ENCODE peak calls at places on chromosome 16, in eight cellular contexts. One of them, this sample, is unnamed.
A peak's percentile ranks its signal among the peaks of the same experiment; 100 is the strongest.

GRCh38 chr16:56558024-56558747 is 6.7 kb upstream of the MT4 start:
- DNase-seq in Peyer's patch: no peak
- DNase-seq in HepG2: no peak
- DNase-seq in K562: no peak
- DNase-seq in endothelial cell of umbilical vein: no peak
- DNase-seq in breast epithelium: no peak
- DNase-seq in HCT116: no peak
- DNase-seq in body of pancreas: no peak
- DNase-seq in this sample: no peak

GRCh38 chr16:53056528-53056881 is 1.7 kb downstream of the CHD9 start:
- DNase-seq in Peyer's patch: no peak
- DNase-seq in HepG2: peak; percentile 72
- DNase-seq in K562: peak; percentile 68
- DNase-seq in endothelial cell of umbilical vein: peak; percentile 74
- DNase-seq in breast epithelium: no peak
- DNase-seq in HCT116: no peak
- DNase-seq in body of pancreas: no peak
- DNase-seq in this sample: peak; percentile 23

GRCh38 chr16:15485175-15485574 is 50.8 kb downstream of the BMERB1 start:
- DNase-seq in Peyer's patch: no peak
- DNase-seq in HepG2: no peak
- DNase-seq in K562: no peak
- DNase-seq in endothelial cell of umbilical vein: no peak
- DNase-seq in breast epithelium: no peak
- DNase-seq in HCT116: no peak
- DNase-seq in body of pancreas: no peak
- DNase-seq in this sample: no peak

GRCh38 chr16:75555213-75555706 is 792 bp downstream of the TMEM231 start:
- DNase-seq in Peyer's patch: peak; percentile 72
- DNase-seq in HepG2: peak; percentile 89
- DNase-seq in K562: peak; percentile 95
- DNase-seq in endothelial cell of umbilical vein: peak; percentile 90
- DNase-seq in breast epithelium: peak; percentile 77
- DNase-seq in HCT116: peak; percentile 86
- DNase-seq in body of pancreas: peak; percentile 69
- DNase-seq in this sample: peak; percentile 77

GRCh38 chr16:75256059-75256870 is 4.8 kb upstream of the BCAR1 start:
- DNase-seq in Peyer's patch: no peak
- DNase-seq in HepG2: peak; percentile 88
- DNase-seq in K562: peak; percentile 71
- DNase-seq in endothelial cell of umbilical vein: peak; percentile 54
- DNase-seq in breast epithelium: no peak
- DNase-seq in HCT116: no peak
- DNase-seq in body of pancreas: peak; percentile 26
- DNase-seq in this sample: peak; percentile 34

GRCh38 chr16:4862639-4863038 is 15.4 kb downstream of the UBN1 start:
- DNase-seq in Peyer's patch: no peak
- DNase-seq in HepG2: no peak
- DNase-seq in K562: no peak
- DNase-seq in endothelial cell of umbilical vein: no peak
- DNase-seq in breast epithelium: no peak
- DNase-seq in HCT116: no peak
- DNase-seq in body of pancreas: no peak
- DNase-seq in this sample: no peak

GRCh38 chr16:86512301-86512859 is 2.1 kb downstream of the FOXF1 start:
- DNase-seq in Peyer's patch: no peak
- DNase-seq in HepG2: no peak
- DNase-seq in K562: no peak
- DNase-seq in endothelial cell of umbilical vein: no peak
- DNase-seq in breast epithelium: no peak
- DNase-seq in HCT116: no peak
- DNase-seq in body of pancreas: no peak
- DNase-seq in this sample: no peak

GRCh38 chr16:80751167-80751566 is 53.2 kb downstream of the CDYL2 start:
- DNase-seq in Peyer's patch: no peak
- DNase-seq in HepG2: no peak
- DNase-seq in K562: no peak
- DNase-seq in endothelial cell of umbilical vein: peak; percentile 51
- DNase-seq in breast epithelium: no peak
- DNase-seq in HCT116: no peak
- DNase-seq in body of pancreas: no peak
- DNase-seq in this sample: no peak

GRCh38 chr16:89922477-89922883 is 662 bp upstream of the TUBB3 start:
- DNase-seq in Peyer's patch: peak; percentile 66
- DNase-seq in HepG2: peak; percentile 88
- DNase-seq in K562: peak; percentile 94
- DNase-seq in endothelial cell of umbilical vein: peak; percentile 88
- DNase-seq in breast epithelium: peak; percentile 65
- DNase-seq in HCT116: peak; percentile 82
- DNase-seq in body of pancreas: peak; percentile 52
- DNase-seq in this sample: peak; percentile 34

GRCh38 chr16:54493076-54493475 is 206.5 kb upstream of the IRX3 start:
- DNase-seq in Peyer's patch: no peak
- DNase-seq in HepG2: no peak
- DNase-seq in K562: no peak
- DNase-seq in endothelial cell of umbilical vein: no peak
- DNase-seq in breast epithelium: no peak
- DNase-seq in HCT116: no peak
- DNase-seq in body of pancreas: no peak
- DNase-seq in this sample: no peak

GRCh38 chr16:3020247-3020603 is at the start of gene TNFRSF12A:
- DNase-seq in Peyer's patch: peak; percentile 91
- DNase-seq in HepG2: peak; percentile 66
- DNase-seq in K562: peak; percentile 94
- DNase-seq in endothelial cell of umbilical vein: peak; percentile 77
- DNase-seq in breast epithelium: peak; percentile 78
- DNase-seq in HCT116: peak; percentile 49
- DNase-seq in body of pancreas: peak; percentile 86
- DNase-seq in this sample: peak; percentile 91
- TF ChIP-seq POLR2A in Peyer's patch: peak; percentile 86
- TF ChIP-seq POLR2A in HepG2: peak; percentile 92
- TF ChIP-seq POLR2A in K562: peak; percentile 90
- TF ChIP-seq POLR2A in endothelial cell of umbilical vein: peak; percentile 90
- TF ChIP-seq POLR2A in breast epithelium: peak; percentile 33
- TF ChIP-seq POLR2A in HCT116: peak; percentile 64
- TF ChIP-seq POLR2A in body of pancreas: peak; percentile 99
- TF ChIP-seq POLR2A in this sample: peak; percentile 73

DNA sequence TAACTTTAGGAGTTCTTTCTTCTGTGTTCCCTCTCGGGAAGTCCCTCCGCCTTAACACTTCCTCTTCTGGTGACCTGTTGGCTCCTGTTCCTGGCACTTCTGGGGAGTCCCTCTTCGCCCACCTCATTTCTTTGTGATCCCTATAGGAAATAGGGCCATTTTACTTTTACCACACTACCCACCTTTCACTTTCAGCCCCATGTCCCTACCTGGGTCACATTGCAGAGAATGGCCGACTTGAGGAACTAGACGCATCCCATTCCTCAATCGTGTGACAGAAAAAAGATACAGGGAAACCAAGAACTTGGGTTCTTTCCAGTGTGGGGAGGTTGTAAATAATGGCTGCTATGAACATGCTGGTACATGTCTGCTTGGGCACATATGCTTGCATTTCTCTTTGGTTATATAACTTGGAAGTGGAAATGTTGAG is 6.6 kb downstream of the IL21R start:
- DNase-seq in Peyer's patch: no peak
- DNase-seq in HepG2: no peak
- DNase-seq in K562: no peak
- DNase-seq in endothelial cell of umbilical vein: no peak
- DNase-seq in breast epithelium: no peak
- DNase-seq in HCT116: no peak
- DNase-seq in body of pancreas: no peak
- DNase-seq in this sample: no peak
- TF ChIP-seq POLR2A in Peyer's patch: no peak
- TF ChIP-seq POLR2A in HepG2: no peak
- TF ChIP-seq POLR2A in K562: no peak
- TF ChIP-seq POLR2A in endothelial cell of umbilical vein: no peak
- TF ChIP-seq POLR2A in breast epithelium: no peak
- TF ChIP-seq POLR2A in HCT116: no peak
- TF ChIP-seq POLR2A in body of pancreas: no peak
- TF ChIP-seq POLR2A in this sample: no peak

GRCh38 chr16:1761751-1762150 is 9.6 kb downstream of the NME3 start:
- DNase-seq in Peyer's patch: no peak
- DNase-seq in HepG2: no peak
- DNase-seq in K562: no peak
- DNase-seq in endothelial cell of umbilical vein: no peak
- DNase-seq in breast epithelium: no peak
- DNase-seq in HCT116: no peak
- DNase-seq in body of pancreas: no peak
- DNase-seq in this sample: no peak

GRCh38 chr16:1763521-1764511 is 7.5 kb downstream of the NME3 start:
- DNase-seq in Peyer's patch: no peak
- DNase-seq in HepG2: no peak
- DNase-seq in K562: peak; percentile 69
- DNase-seq in endothelial cell of umbilical vein: no peak
- DNase-seq in breast epithelium: no peak
- DNase-seq in HCT116: no peak
- DNase-seq in body of pancreas: no peak
- DNase-seq in this sample: peak; percentile 38

GRCh38 chr16:1764971-1765370 is 6.4 kb downstream of the NME3 start:
- DNase-seq in Peyer's patch: no peak
- DNase-seq in HepG2: no peak
- DNase-seq in K562: no peak
- DNase-seq in endothelial cell of umbilical vein: no peak
- DNase-seq in breast epithelium: no peak
- DNase-seq in HCT116: no peak
- DNase-seq in body of pancreas: no peak
- DNase-seq in this sample: no peak

GRCh38 chr16:1762196-1762878 is 9.0 kb downstream of the NME3 start:
- DNase-seq in Peyer's patch: no peak
- DNase-seq in HepG2: no peak
- DNase-seq in K562: no peak
- DNase-seq in endothelial cell of umbilical vein: no peak
- DNase-seq in breast epithelium: no peak
- DNase-seq in HCT116: no peak
- DNase-seq in body of pancreas: no peak
- DNase-seq in this sample: no peak

DNA sequence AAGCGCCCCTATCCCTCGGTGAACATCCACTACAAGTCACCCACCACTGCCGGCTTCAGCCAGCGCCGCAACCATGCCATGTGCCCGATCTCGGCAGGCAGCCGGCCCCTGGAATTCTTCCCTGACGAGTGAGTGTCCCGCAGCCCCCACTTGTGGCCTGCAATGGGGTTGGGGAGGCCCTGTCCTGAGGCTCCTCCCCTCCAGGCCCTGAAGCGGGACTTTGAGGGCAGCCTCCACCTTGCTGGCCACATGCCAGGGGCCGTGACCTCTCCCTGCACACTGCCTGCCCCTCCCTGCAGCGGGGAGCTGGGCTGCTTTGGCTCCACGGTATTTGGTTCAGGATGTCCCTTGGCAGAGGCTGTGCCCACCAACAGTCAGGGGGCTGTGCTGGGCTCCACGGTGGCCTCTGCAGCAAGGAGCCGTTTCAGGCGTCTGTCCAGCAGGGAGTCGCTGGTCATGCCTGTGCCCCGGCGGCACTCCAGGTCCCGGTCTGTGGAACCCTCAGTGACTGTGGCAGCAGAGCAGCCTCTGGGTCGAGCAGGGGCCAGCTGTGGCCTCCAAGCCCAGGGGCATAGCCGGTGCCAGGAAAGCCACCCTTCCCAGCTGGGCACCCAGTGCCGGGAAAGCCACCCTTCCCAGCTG is 8.3 kb downstream of the NME3 start:
- DNase-seq in Peyer's patch: no peak
- DNase-seq in HepG2: no peak
- DNase-seq in K562: peak; percentile 81
- DNase-seq in endothelial cell of umbilical vein: no peak
- DNase-seq in breast epithelium: no peak
- DNase-seq in HCT116: no peak
- DNase-seq in body of pancreas: no peak
- DNase-seq in this sample: no peak
- TF ChIP-seq POLR2A in Peyer's patch: no peak
- TF ChIP-seq POLR2A in HepG2: no peak
- TF ChIP-seq POLR2A in K562: no peak
- TF ChIP-seq POLR2A in endothelial cell of umbilical vein: no peak
- TF ChIP-seq POLR2A in breast epithelium: no peak
- TF ChIP-seq POLR2A in HCT116: no peak
- TF ChIP-seq POLR2A in body of pancreas: no peak
- TF ChIP-seq POLR2A in this sample: no peak

GRCh38 chr16:76535-77272 is 1.3 kb upstream of the MPG start:
- DNase-seq in Peyer's patch: peak; percentile 79
- DNase-seq in HepG2: peak; percentile 66
- DNase-seq in K562: peak; percentile 87
- DNase-seq in endothelial cell of umbilical vein: peak; percentile 75
- DNase-seq in breast epithelium: no peak
- DNase-seq in HCT116: no peak
- DNase-seq in body of pancreas: no peak
- DNase-seq in this sample: peak; percentile 33
- TF ChIP-seq POLR2A in Peyer's patch: no peak
- TF ChIP-seq POLR2A in HepG2: peak; percentile 65
- TF ChIP-seq POLR2A in K562: peak; percentile 40
- TF ChIP-seq POLR2A in endothelial cell of umbilical vein: peak; percentile 32
- TF ChIP-seq POLR2A in breast epithelium: no peak
- TF ChIP-seq POLR2A in HCT116: no peak
- TF ChIP-seq POLR2A in body of pancreas: no peak
- TF ChIP-seq POLR2A in this sample: no peak

GRCh38 chr16:50152386-50152806 is 710 bp upstream of the TENT4B start:
- DNase-seq in Peyer's patch: no peak
- DNase-seq in HepG2: no peak
- DNase-seq in K562: peak; percentile 65
- DNase-seq in endothelial cell of umbilical vein: no peak
- DNase-seq in breast epithelium: peak; percentile 55
- DNase-seq in HCT116: no peak
- DNase-seq in body of pancreas: peak; percentile 48
- DNase-seq in this sample: no peak

GRCh38 chr16:50153648-50154368 is 702 bp downstream of the TENT4B start:
- DNase-seq in Peyer's patch: no peak
- DNase-seq in HepG2: no peak
- DNase-seq in K562: peak; percentile 33
- DNase-seq in endothelial cell of umbilical vein: peak; percentile 28
- DNase-seq in breast epithelium: no peak
- DNase-seq in HCT116: no peak
- DNase-seq in body of pancreas: no peak
- DNase-seq in this sample: peak; percentile 64

GRCh38 chr16:50151744-50152143 is 1.4 kb upstream of the TENT4B start:
- DNase-seq in Peyer's patch: no peak
- DNase-seq in HepG2: no peak
- DNase-seq in K562: peak; percentile 19
- DNase-seq in endothelial cell of umbilical vein: no peak
- DNase-seq in breast epithelium: no peak
- DNase-seq in HCT116: no peak
- DNase-seq in body of pancreas: no peak
- DNase-seq in this sample: no peak

GRCh38 chr16:50154369-50154947 is 1.4 kb downstream of the TENT4B start:
- DNase-seq in Peyer's patch: no peak
- DNase-seq in HepG2: no peak
- DNase-seq in K562: peak; percentile 25
- DNase-seq in endothelial cell of umbilical vein: peak; percentile 35
- DNase-seq in breast epithelium: no peak
- DNase-seq in HCT116: no peak
- DNase-seq in body of pancreas: no peak
- DNase-seq in this sample: peak; percentile 28

GRCh38 chr16:50152807-50153647 is at the start of gene TENT4B:
- DNase-seq in Peyer's patch: peak; percentile 94
- DNase-seq in HepG2: peak; percentile 62
- DNase-seq in K562: peak; percentile 87
- DNase-seq in endothelial cell of umbilical vein: peak; percentile 87
- DNase-seq in breast epithelium: peak; percentile 79
- DNase-seq in HCT116: peak; percentile 61
- DNase-seq in body of pancreas: peak; percentile 89
- DNase-seq in this sample: peak; percentile 89
- TF ChIP-seq POLR2A in Peyer's patch: peak; percentile 79
- TF ChIP-seq POLR2A in HepG2: peak; percentile 91
- TF ChIP-seq POLR2A in K562: peak; percentile 95
- TF ChIP-seq POLR2A in endothelial cell of umbilical vein: peak; percentile 79
- TF ChIP-seq POLR2A in breast epithelium: no peak
- TF ChIP-seq POLR2A in HCT116: peak; percentile 51
- TF ChIP-seq POLR2A in body of pancreas: peak; percentile 84
- TF ChIP-seq POLR2A in this sample: peak; percentile 56